ENCODE peak calls at places on chromosomes 1 and 21, in ten cellular contexts. One of them, this sample, is unnamed.

GRCh38 chr1:110605901-110606783 is at the start of gene KCNA2:
- DNase-seq in K562: no peak
- DNase-seq in Peyer's patch: no peak
- DNase-seq in heart left ventricle: peak
- DNase-seq in spleen: peak
- DNase-seq in endothelial cell of umbilical vein: peak
- DNase-seq in lower leg skin: no peak
- DNase-seq in ovary: peak
- DNase-seq in A549: no peak
- DNase-seq in esophagus squamous epithelium: no peak
- DNase-seq in this sample: peak

GRCh38 chr21:27649323-27649722 is 682.4 kb upstream of the ADAMTS5 start:
- DNase-seq in A549: no peak
- DNase-seq in endothelial cell of umbilical vein: peak
- DNase-seq in spleen: no peak
- DNase-seq in lower leg skin: no peak
- DNase-seq in K562: no peak
- DNase-seq in esophagus squamous epithelium: no peak
- DNase-seq in heart left ventricle: no peak
- DNase-seq in Peyer's patch: no peak
- DNase-seq in ovary: no peak
- DNase-seq in this sample: no peak

GRCh38 chr1:188228623-188229022 is 1399.9 kb downstream of the PLA2G4A start:
- DNase-seq in lower leg skin: no peak
- DNase-seq in endothelial cell of umbilical vein: no peak
- DNase-seq in heart left ventricle: no peak
- DNase-seq in K562: no peak
- DNase-seq in Peyer's patch: no peak
- DNase-seq in spleen: no peak
- DNase-seq in ovary: no peak
- DNase-seq in A549: no peak
- DNase-seq in esophagus squamous epithelium: no peak
- DNase-seq in this sample: no peak

GRCh38 chr1:43185021-43185420 is 12.9 kb downstream of the CFAP57 start:
- DNase-seq in Peyer's patch: no peak
- DNase-seq in A549: no peak
- DNase-seq in spleen: no peak
- DNase-seq in esophagus squamous epithelium: no peak
- DNase-seq in K562: no peak
- DNase-seq in ovary: no peak
- DNase-seq in lower leg skin: no peak
- DNase-seq in endothelial cell of umbilical vein: no peak
- DNase-seq in heart left ventricle: no peak
- DNase-seq in this sample: no peak

GRCh38 chr1:236018885-236019453 is 45.9 kb downstream of the NID1 start:
- DNase-seq in Peyer's patch: peak
- DNase-seq in K562: no peak
- DNase-seq in ovary: peak
- DNase-seq in heart left ventricle: peak
- DNase-seq in lower leg skin: peak
- DNase-seq in spleen: no peak
- DNase-seq in A549: no peak
- DNase-seq in endothelial cell of umbilical vein: no peak
- DNase-seq in esophagus squamous epithelium: no peak
- DNase-seq in this sample: peak

GRCh38 chr1:227893696-227894305 is 53.9 kb downstream of the WNT9A start:
- DNase-seq in Peyer's patch: peak
- DNase-seq in K562: no peak
- DNase-seq in A549: no peak
- DNase-seq in ovary: peak
- DNase-seq in lower leg skin: no peak
- DNase-seq in heart left ventricle: no peak
- DNase-seq in spleen: no peak
- DNase-seq in endothelial cell of umbilical vein: no peak
- DNase-seq in esophagus squamous epithelium: no peak
- DNase-seq in this sample: no peak

GRCh38 chr1:53375440-53375839 is 47.6 kb upstream of the LRP8 start:
- DNase-seq in lower leg skin: no peak
- DNase-seq in heart left ventricle: peak
- DNase-seq in endothelial cell of umbilical vein: no peak
- DNase-seq in Peyer's patch: no peak
- DNase-seq in A549: no peak
- DNase-seq in ovary: peak
- DNase-seq in K562: no peak
- DNase-seq in esophagus squamous epithelium: no peak
- DNase-seq in spleen: peak
- DNase-seq in this sample: no peak

GRCh38 chr1:168483531-168483930 is 60.3 kb downstream of the XCL2 start:
- DNase-seq in heart left ventricle: no peak
- DNase-seq in ovary: no peak
- DNase-seq in esophagus squamous epithelium: no peak
- DNase-seq in Peyer's patch: no peak
- DNase-seq in spleen: no peak
- DNase-seq in A549: no peak
- DNase-seq in lower leg skin: no peak
- DNase-seq in endothelial cell of umbilical vein: no peak
- DNase-seq in K562: no peak
- DNase-seq in this sample: no peak

GRCh38 chr21:46051821-46052675 is 45.9 kb upstream of the COL6A2 start:
- DNase-seq in endothelial cell of umbilical vein: no peak
- DNase-seq in spleen: no peak
- DNase-seq in ovary: peak
- DNase-seq in Peyer's patch: no peak
- DNase-seq in esophagus squamous epithelium: no peak
- DNase-seq in K562: no peak
- DNase-seq in A549: no peak
- DNase-seq in lower leg skin: peak
- DNase-seq in heart left ventricle: no peak
- DNase-seq in this sample: peak

GRCh38 chr1:30684881-30685795 is 38.2 kb downstream of the MATN1 start:
- DNase-seq in heart left ventricle: no peak
- DNase-seq in endothelial cell of umbilical vein: no peak
- DNase-seq in spleen: no peak
- DNase-seq in K562: peak
- DNase-seq in lower leg skin: no peak
- DNase-seq in esophagus squamous epithelium: no peak
- DNase-seq in A549: peak
- DNase-seq in Peyer's patch: no peak
- DNase-seq in ovary: no peak
- DNase-seq in this sample: peak

GRCh38 chr1:229129306-229130027 is 141.4 kb upstream of the RAB4A start:
- DNase-seq in Peyer's patch: no peak
- DNase-seq in lower leg skin: no peak
- DNase-seq in heart left ventricle: no peak
- DNase-seq in esophagus squamous epithelium: no peak
- DNase-seq in K562: no peak
- DNase-seq in ovary: no peak
- DNase-seq in A549: no peak
- DNase-seq in spleen: peak
- DNase-seq in endothelial cell of umbilical vein: no peak
- DNase-seq in this sample: no peak

GRCh38 chr1:202304370-202304769 is 37.4 kb downstream of the UBE2T start:
- DNase-seq in spleen: no peak
- DNase-seq in endothelial cell of umbilical vein: no peak
- DNase-seq in K562: no peak
- DNase-seq in lower leg skin: no peak
- DNase-seq in A549: no peak
- DNase-seq in ovary: no peak
- DNase-seq in heart left ventricle: peak
- DNase-seq in esophagus squamous epithelium: no peak
- DNase-seq in Peyer's patch: no peak
- DNase-seq in this sample: no peak

GRCh38 chr1:67579623-67580394 is 105.2 kb upstream of the GADD45A start:
- DNase-seq in esophagus squamous epithelium: no peak
- DNase-seq in Peyer's patch: no peak
- DNase-seq in heart left ventricle: no peak
- DNase-seq in lower leg skin: no peak
- DNase-seq in spleen: no peak
- DNase-seq in ovary: no peak
- DNase-seq in endothelial cell of umbilical vein: no peak
- DNase-seq in K562: no peak
- DNase-seq in A549: no peak
- DNase-seq in this sample: no peak

GRCh38 chr1:155080250-155081228 is 1.9 kb downstream of the EFNA3 start:
- DNase-seq in esophagus squamous epithelium: no peak
- DNase-seq in spleen: peak
- DNase-seq in endothelial cell of umbilical vein: no peak
- DNase-seq in K562: peak
- DNase-seq in lower leg skin: no peak
- DNase-seq in Peyer's patch: peak
- DNase-seq in heart left ventricle: no peak
- DNase-seq in ovary: peak
- DNase-seq in A549: no peak
- DNase-seq in this sample: peak

DNA sequence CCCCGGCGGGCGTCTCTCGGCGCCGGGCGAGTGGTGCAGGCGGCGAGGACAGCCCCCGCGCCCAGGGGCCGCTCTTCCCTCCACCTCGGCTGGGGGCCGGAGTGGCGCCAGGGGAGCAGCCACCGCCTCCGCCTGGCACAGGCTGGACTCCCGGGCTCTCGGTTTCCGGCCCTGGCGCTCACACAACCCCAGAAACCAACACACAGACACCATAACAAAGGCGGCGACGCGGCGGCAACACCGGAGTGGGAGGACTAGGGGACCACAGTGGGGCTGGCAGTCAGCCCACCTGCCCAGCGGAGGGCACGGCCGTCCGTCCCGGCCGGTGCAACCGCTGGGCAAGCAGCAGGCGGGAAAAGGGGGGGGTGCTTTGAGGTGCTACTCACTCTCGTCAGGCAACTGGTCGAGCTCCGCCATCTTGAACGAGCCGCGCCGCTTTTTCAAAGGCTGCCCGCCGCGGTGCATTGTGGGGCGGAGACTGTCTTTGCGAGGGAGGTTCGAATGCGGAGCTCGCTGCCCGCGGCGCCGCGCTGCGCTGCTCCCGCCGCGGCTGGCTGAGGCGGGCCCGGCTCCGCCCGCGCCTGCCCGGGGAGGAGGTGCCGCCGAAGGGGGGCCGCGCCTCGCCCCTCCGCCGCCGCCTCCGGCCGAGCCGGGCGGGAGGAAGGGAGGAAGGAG is at the start of gene LIN9:
- DNase-seq in heart left ventricle: peak
- DNase-seq in K562: peak
- DNase-seq in ovary: peak
- DNase-seq in A549: peak
- DNase-seq in lower leg skin: peak
- DNase-seq in esophagus squamous epithelium: peak
- DNase-seq in Peyer's patch: peak
- DNase-seq in endothelial cell of umbilical vein: peak
- DNase-seq in spleen: peak
- DNase-seq in this sample: peak
- TF ChIP-seq POLR2A in heart left ventricle: peak
- TF ChIP-seq POLR2A in K562: peak
- TF ChIP-seq POLR2A in ovary: no peak
- TF ChIP-seq POLR2A in A549: peak
- TF ChIP-seq POLR2A in lower leg skin: no peak
- TF ChIP-seq POLR2A in esophagus squamous epithelium: peak
- TF ChIP-seq POLR2A in Peyer's patch: peak
- TF ChIP-seq POLR2A in endothelial cell of umbilical vein: peak
- TF ChIP-seq POLR2A in spleen: no peak
- TF ChIP-seq POLR2A in this sample: no peak

GRCh38 chr21:42001781-42002180 is 8.4 kb downstream of the ZBTB21 start:
- DNase-seq in A549: no peak
- DNase-seq in endothelial cell of umbilical vein: no peak
- DNase-seq in ovary: no peak
- DNase-seq in Peyer's patch: no peak
- DNase-seq in heart left ventricle: no peak
- DNase-seq in esophagus squamous epithelium: no peak
- DNase-seq in K562: no peak
- DNase-seq in lower leg skin: no peak
- DNase-seq in spleen: no peak
- DNase-seq in this sample: no peak
- H3K4me3 ChIP-seq in A549: no peak
- H3K4me3 ChIP-seq in endothelial cell of umbilical vein: no peak
- H3K4me3 ChIP-seq in ovary: no peak
- H3K4me3 ChIP-seq in Peyer's patch: no peak
- H3K4me3 ChIP-seq in heart left ventricle: no peak
- H3K4me3 ChIP-seq in esophagus squamous epithelium: no peak
- H3K4me3 ChIP-seq in K562: no peak
- H3K4me3 ChIP-seq in lower leg skin: no peak
- H3K4me3 ChIP-seq in spleen: no peak
- H3K4me3 ChIP-seq in this sample: no peak

GRCh38 chr1:240109920-240110685 is 18.4 kb downstream of the FMN2 start:
- DNase-seq in heart left ventricle: no peak
- DNase-seq in A549: peak
- DNase-seq in ovary: no peak
- DNase-seq in spleen: no peak
- DNase-seq in endothelial cell of umbilical vein: no peak
- DNase-seq in Peyer's patch: no peak
- DNase-seq in esophagus squamous epithelium: no peak
- DNase-seq in K562: no peak
- DNase-seq in lower leg skin: no peak
- DNase-seq in this sample: peak
- TF ChIP-seq POLR2A in heart left ventricle: no peak
- TF ChIP-seq POLR2A in A549: no peak
- TF ChIP-seq POLR2A in ovary: no peak
- TF ChIP-seq POLR2A in spleen: no peak
- TF ChIP-seq POLR2A in endothelial cell of umbilical vein: no peak
- TF ChIP-seq POLR2A in Peyer's patch: no peak
- TF ChIP-seq POLR2A in esophagus squamous epithelium: no peak
- TF ChIP-seq POLR2A in K562: no peak
- TF ChIP-seq POLR2A in lower leg skin: no peak
- TF ChIP-seq POLR2A in this sample: no peak

GRCh38 chr1:183876284-183876683 is 71.4 kb downstream of the RGL1 start:
- DNase-seq in heart left ventricle: no peak
- DNase-seq in ovary: no peak
- DNase-seq in A549: no peak
- DNase-seq in spleen: no peak
- DNase-seq in Peyer's patch: no peak
- DNase-seq in lower leg skin: no peak
- DNase-seq in esophagus squamous epithelium: no peak
- DNase-seq in endothelial cell of umbilical vein: no peak
- DNase-seq in K562: no peak
- DNase-seq in this sample: no peak

GRCh38 chr1:183873642-183874041 is 68.7 kb downstream of the RGL1 start:
- DNase-seq in endothelial cell of umbilical vein: peak
- DNase-seq in A549: no peak
- DNase-seq in heart left ventricle: no peak
- DNase-seq in esophagus squamous epithelium: no peak
- DNase-seq in lower leg skin: no peak
- DNase-seq in spleen: no peak
- DNase-seq in ovary: no peak
- DNase-seq in K562: no peak
- DNase-seq in Peyer's patch: no peak
- DNase-seq in this sample: no peak

GRCh38 chr1:183879966-183880365 is 75.0 kb downstream of the RGL1 start:
- DNase-seq in spleen: no peak
- DNase-seq in lower leg skin: no peak
- DNase-seq in K562: no peak
- DNase-seq in A549: no peak
- DNase-seq in esophagus squamous epithelium: no peak
- DNase-seq in heart left ventricle: no peak
- DNase-seq in Peyer's patch: no peak
- DNase-seq in ovary: no peak
- DNase-seq in endothelial cell of umbilical vein: peak
- DNase-seq in this sample: no peak

GRCh38 chr1:183879477-183879876 is 74.6 kb downstream of the RGL1 start:
- DNase-seq in Peyer's patch: no peak
- DNase-seq in K562: no peak
- DNase-seq in spleen: no peak
- DNase-seq in esophagus squamous epithelium: no peak
- DNase-seq in endothelial cell of umbilical vein: no peak
- DNase-seq in lower leg skin: no peak
- DNase-seq in ovary: no peak
- DNase-seq in heart left ventricle: no peak
- DNase-seq in A549: no peak
- DNase-seq in this sample: no peak

GRCh38 chr1:183877321-183877720 is 72.4 kb downstream of the RGL1 start:
- DNase-seq in K562: no peak
- DNase-seq in endothelial cell of umbilical vein: peak
- DNase-seq in A549: no peak
- DNase-seq in spleen: no peak
- DNase-seq in Peyer's patch: no peak
- DNase-seq in ovary: peak
- DNase-seq in heart left ventricle: peak
- DNase-seq in lower leg skin: peak
- DNase-seq in esophagus squamous epithelium: no peak
- DNase-seq in this sample: peak
- H3K4me3 ChIP-seq in K562: no peak
- H3K4me3 ChIP-seq in endothelial cell of umbilical vein: no peak
- H3K4me3 ChIP-seq in A549: no peak
- H3K4me3 ChIP-seq in spleen: no peak
- H3K4me3 ChIP-seq in Peyer's patch: no peak
- H3K4me3 ChIP-seq in ovary: peak
- H3K4me3 ChIP-seq in heart left ventricle: peak
- H3K4me3 ChIP-seq in lower leg skin: no peak
- H3K4me3 ChIP-seq in esophagus squamous epithelium: no peak
- H3K4me3 ChIP-seq in this sample: peak